ENCODE peak calls at places on chromosomes 6 and 20, in four cellular contexts. O is NT2/D1, U is HepG2, A is GM12878. M is an unnamed sample.

GRCh38 chr6:1336246-1336843 is 24.4 kb downstream of the FOXQ1 start:
- DNase-seq in O (no peak), U (peak; percentile 90), A (no peak), M (no peak)

GRCh38 chr6:157430834-157431233 is 49.8 kb downstream of the ZDHHC14 start:
- DNase-seq in O (no peak), U (no peak), A (no peak), M (no peak)

GRCh38 chr6:106279179-106279578 is 46.4 kb downstream of the ATG5 start:
- DNase-seq in O (no peak), U (no peak), A (no peak), M (no peak)

GRCh38 chr6:133937909-133938308 is 15.1 kb upstream of the TBPL1 start:
- DNase-seq in O (no peak), U (no peak), A (no peak), M (no peak)

GRCh38 chr20:39269031-39269461 is 306.9 kb downstream of the DHX35 start:
- DNase-seq in O (no peak), U (peak; percentile 29), A (no peak), M (peak; percentile 92)

GRCh38 chr20:47358672-47359532 is 2.4 kb upstream of the ZMYND8 start:
- DNase-seq in O (peak; percentile 83), U (peak; percentile 100), A (no peak), M (no peak)

GRCh38 chr20:48986899-48987298 is 59.2 kb upstream of the CSE1L start:
- DNase-seq in O (no peak), U (peak; percentile 49), A (no peak), M (no peak)

GRCh38 chr6:16278048-16278724 is 39.8 kb downstream of the GMPR start:
- DNase-seq in O (no peak), U (no peak), A (no peak), M (no peak)

GRCh38 chr6:8143945-8144344 is 41.6 kb upstream of the EEF1E1 start:
- DNase-seq in O (no peak), U (no peak), A (no peak), M (no peak)

GRCh38 chr6:71537717-71538116 is 249.1 kb downstream of the OGFRL1 start:
- DNase-seq in O (no peak), U (no peak), A (no peak), M (no peak)

GRCh38 chr6:30915591-30915946 is 1.5 kb downstream of the VARS2 start:
- DNase-seq in O (peak; percentile 62), U (peak; percentile 76), A (no peak), M (no peak)

GRCh38 chr6:3777695-3778461 is 26.4 kb upstream of the PXDC1 start:
- DNase-seq in O (no peak), U (no peak), A (no peak), M (no peak)

GRCh38 chr6:24273471-24273870 is 84.4 kb downstream of the DCDC2 start:
- DNase-seq in O (no peak), U (no peak), A (no peak), M (no peak)
- TF ChIP-seq SUZ12 in O (no peak), U (no peak), A (no peak), M (no peak)

GRCh38 chr6:166005401-166005845 is 162.2 kb downstream of the TBXT start:
- DNase-seq in O (no peak), U (no peak), A (no peak), M (no peak)
- H3K9ac ChIP-seq in O (no peak overlapping the region), U (no peak overlapping the region), A (no peak overlapping the region), M (no peak overlapping the region)

GRCh38 chr6:113782641-113783040 is 74.5 kb upstream of the MARCKS start:
- DNase-seq in O (no peak), U (no peak), A (no peak), M (no peak)

DNA sequence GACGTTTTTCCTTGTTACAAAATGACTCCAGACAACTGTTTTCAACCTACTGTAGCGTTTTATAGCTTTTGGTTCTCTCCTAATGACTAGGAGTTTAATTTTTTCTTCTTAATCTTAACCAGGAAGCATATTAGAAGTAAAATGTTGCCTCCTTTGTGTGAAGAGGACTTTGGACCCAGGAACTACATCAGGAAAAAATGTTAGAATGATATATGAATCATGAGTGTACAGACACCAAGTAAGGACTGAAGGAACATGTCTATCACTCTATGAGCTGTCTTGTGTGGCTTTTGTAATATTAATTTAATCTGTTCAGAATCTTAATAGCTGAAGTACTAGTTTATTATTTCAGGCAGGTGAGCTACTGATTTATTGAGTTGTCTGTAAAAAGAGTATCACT is 71.0 kb upstream of the MARCKS start:
- DNase-seq in O (no peak), U (peak; percentile 29), A (no peak), M (no peak)
- TF ChIP-seq YY1 in O (no peak), U (no peak), A (no peak), M (no peak)

DNA sequence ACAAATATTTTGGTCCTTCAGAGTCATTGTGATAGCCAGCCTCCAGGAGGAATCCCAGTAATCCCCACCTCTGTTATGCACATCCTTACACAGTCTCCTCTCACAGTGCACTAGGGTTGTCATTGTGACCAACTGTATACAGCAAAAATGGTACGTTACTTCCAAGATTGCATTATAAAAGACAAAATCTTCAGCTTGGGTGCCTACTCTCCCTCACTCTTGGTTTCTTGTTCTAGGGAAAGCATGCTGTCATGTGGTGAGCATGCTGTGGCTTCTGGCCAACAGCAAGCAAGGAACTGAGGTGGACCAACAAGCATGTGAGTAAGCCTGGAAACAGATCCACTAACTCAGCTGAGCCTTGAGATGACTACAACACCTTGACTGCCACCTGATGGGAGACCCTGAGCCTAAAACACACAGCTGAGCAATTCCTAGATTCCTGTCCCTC is 130.1 kb upstream of the DST start:
- DNase-seq in O (peak; percentile 32), U (no peak), A (no peak), M (no peak)
- TF ChIP-seq SUZ12 in O (no peak), U (no peak), A (no peak), M (no peak)

DNA sequence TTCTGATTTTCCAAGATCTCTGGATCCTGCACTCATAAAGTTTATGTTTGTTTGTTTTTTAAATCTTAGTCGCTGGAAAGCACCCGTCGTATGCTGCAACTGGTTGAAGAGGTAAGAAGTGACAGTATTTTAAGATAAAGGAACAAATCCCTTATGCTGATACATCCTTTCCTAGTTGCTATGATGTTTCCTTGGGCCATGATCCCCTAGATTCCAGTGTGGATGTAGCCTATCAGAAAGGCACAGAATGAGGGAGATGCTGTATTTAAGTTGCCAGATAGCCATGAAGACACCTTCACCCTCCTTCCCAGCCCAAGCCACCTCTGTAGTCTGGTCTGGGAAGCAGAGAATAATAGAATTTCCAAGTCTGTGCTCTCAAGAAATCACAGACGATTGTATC is 59.0 kb downstream of the SNAP25 start:
- DNase-seq in O (no peak), U (no peak), A (no peak), M (no peak)
- H3K9ac ChIP-seq in O (no peak overlapping the region), U (no peak overlapping the region), A (no peak overlapping the region), M (no peak overlapping the region)

GRCh38 chr20:25054133-25054820 is 3.7 kb downstream of the ACSS1 start:
- DNase-seq in O (no peak), U (peak; percentile 39), A (no peak), M (no peak)

GRCh38 chr20:25054995-25055629 is 2.8 kb downstream of the ACSS1 start:
- DNase-seq in O (no peak), U (peak; percentile 80), A (no peak), M (no peak)

GRCh38 chr20:25051386-25052155 is 6.4 kb downstream of the ACSS1 start:
- DNase-seq in O (no peak), U (no peak), A (no peak), M (no peak)

GRCh38 chr20:25052255-25053206 is 5.4 kb downstream of the ACSS1 start:
- DNase-seq in O (no peak), U (no peak), A (no peak), M (no peak)

GRCh38 chr20:25053207-25054132 is 4.5 kb downstream of the ACSS1 start:
- DNase-seq in O (no peak), U (no peak), A (no peak), M (no peak)
- TF ChIP-seq YY1 in O (no peak), U (no peak), A (no peak), M (no peak)

GRCh38 chr20:4154958-4155411 is 139.6 kb upstream of the RNF24 start:
- DNase-seq in O (no peak), U (no peak), A (no peak), M (no peak)
- TF ChIP-seq SUZ12 in O (no peak), U (no peak), A (no peak), M (no peak)

GRCh38 chr6:82867946-82868345 is 197.7 kb downstream of the UBE3D start:
- DNase-seq in O (no peak), U (no peak), A (no peak), M (no peak)
- H3K9ac ChIP-seq in O (no peak overlapping the region), U (no peak overlapping the region), A (no peak overlapping the region), M (no peak overlapping the region)

GRCh38 chr20:5081196-5081595 is 38.6 kb downstream of the PCNA start:
- DNase-seq in O (no peak), U (no peak), A (no peak), M (no peak)
- TF ChIP-seq YY1 in O (no peak), U (no peak), A (no peak), M (no peak)

M was measured in H1.